ENCODE peak calls at places on chromosomes 13 and 19, in seven cellular contexts. K is stomach, W is transverse colon, D is esophagus muscularis mucosa, H is H1, O is sigmoid colon, Z is K562. C is an unnamed sample. For H3K36me3, the result is how much of the 10 kb centered on the place peaks cover.

GRCh38 chr13:20073775-20074174 is 87.1 kb downstream of the GJA3 start:
- DNase-seq in Z (no peak), K (no peak), W (no peak), H (no peak), D (no peak), O (no peak), C (no peak)

GRCh38 chr13:51589793-51590192 is 5.5 kb downstream of the WDFY2 start:
- DNase-seq in W (no peak), O (no peak), H (no peak), D (no peak), K (no peak), Z (no peak), C (no peak)

GRCh38 chr13:63408227-63409202 is 1992.9 kb upstream of the PCDH20 start:
- DNase-seq in D (no peak), K (no peak), Z (no peak), H (no peak), O (no peak), W (no peak), C (no peak)

GRCh38 chr19:5719274-5719960 is 529 bp downstream of the LONP1 start:
- DNase-seq in H (no peak), O (no peak), K (no peak), D (no peak), W (no peak), Z (peak), C (no peak)

GRCh38 chr13:46640843-46641242 is 87.9 kb downstream of the LRCH1 start:
- DNase-seq in D (no peak), K (no peak), O (no peak), H (no peak), Z (no peak), W (no peak), C (no peak)

GRCh38 chr19:38024991-38025716 is 118.1 kb downstream of the SIPA1L3 start:
- DNase-seq in K (no peak), W (no peak), H (no peak), D (no peak), O (no peak), Z (peak), C (no peak)

GRCh38 chr13:65445340-65445739 is 1784.8 kb downstream of the PCDH9 start:
- DNase-seq in K (no peak), D (no peak), W (no peak), Z (no peak), O (no peak), H (no peak), C (no peak)

GRCh38 chr19:33193864-33194362 is at the start of gene LRP3:
- DNase-seq in H (no peak), W (peak), Z (peak), K (peak), O (no peak), D (no peak), C (no peak)

GRCh38 chr19:57558525-57558924 is 1.1 kb downstream of the ZNF550 start:
- DNase-seq in O (no peak), D (no peak), W (no peak), K (no peak), H (no peak), Z (no peak), C (no peak)

GRCh38 chr13:65856464-65856863 is 1373.7 kb downstream of the PCDH9 start:
- DNase-seq in H (no peak), W (no peak), D (no peak), O (no peak), K (no peak), Z (no peak), C (no peak)

GRCh38 chr13:106796280-106797047 is 228.5 kb upstream of the ARGLU1 start:
- DNase-seq in W (no peak), Z (no peak), O (no peak), D (no peak), K (no peak), H (peak), C (no peak)

GRCh38 chr13:110030394-110030928 is 244.1 kb upstream of the IRS2 start:
- DNase-seq in O (no peak), Z (no peak), W (no peak), K (no peak), D (no peak), H (no peak), C (no peak)

GRCh38 chr19:37333457-37333856 is 37.4 kb upstream of the ZNF527 start:
- DNase-seq in W (no peak), H (no peak), O (no peak), Z (no peak), D (no peak), K (no peak), C (no peak)

GRCh38 chr13:40315416-40316064 is 350.9 kb downstream of the FOXO1 start:
- DNase-seq in D (peak), K (no peak), W (no peak), Z (no peak), H (no peak), O (no peak), C (no peak)

GRCh38 chr13:97267418-97268059 is 45.4 kb downstream of the MBNL2 start:
- DNase-seq in H (peak), Z (no peak), K (no peak), O (no peak), W (no peak), D (no peak), C (no peak)

GRCh38 chr13:35840991-35841604 is 290.1 kb downstream of the DCLK1 start:
- DNase-seq in W (no peak), K (no peak), Z (no peak), D (no peak), O (no peak), H (no peak), C (no peak)

GRCh38 chr13:113491418-113491883 is 940 bp upstream of the DCUN1D2 start:
- DNase-seq in Z (peak), K (peak), D (no peak), O (no peak), W (peak), H (no peak), C (no peak)

GRCh38 chr19:5539431-5539833 is 28.3 kb downstream of the TINCR start:
- DNase-seq in H (no peak), Z (no peak), D (no peak), O (no peak), K (no peak), W (no peak), C (no peak)

GRCh38 chr19:19372656-19373416 is 32.6 kb upstream of the GATAD2A start:
- DNase-seq in K (peak), D (no peak), Z (peak), O (peak), W (peak), H (no peak), C (no peak)

GRCh38 chr19:38812004-38812840 is 523 bp downstream of the LGALS4 start:
- DNase-seq in H (no peak), W (no peak), O (no peak), D (no peak), K (no peak), Z (no peak), C (no peak)

GRCh38 chr19:38001158-38001781 is 94.3 kb downstream of the SIPA1L3 start:
- DNase-seq in H (no peak), K (no peak), W (no peak), O (no peak), Z (no peak), D (no peak), C (no peak)

GRCh38 chr13:105050696-105051095 is 1484.8 kb downstream of the EFNB2 start:
- DNase-seq in H (no peak), Z (no peak), O (no peak), D (no peak), W (no peak), K (no peak), C (no peak)

GRCh38 chr19:4425531-4425930 is 23.1 kb downstream of the CHAF1A start:
- DNase-seq in O (no peak), D (no peak), W (no peak), K (no peak), Z (no peak), H (no peak), C (no peak)

GRCh38 chr13:105395041-105395440 is 1140.4 kb downstream of the EFNB2 start:
- DNase-seq in H (no peak), W (no peak), Z (no peak), O (no peak), K (no peak), D (no peak), C (no peak)

GRCh38 chr13:74325106-74325505 is 190.9 kb upstream of the KLF12 start:
- DNase-seq in K (no peak), H (no peak), D (no peak), W (no peak), O (peak), Z (no peak), C (no peak)

GRCh38 chr13:44365008-44365407 is 8.6 kb upstream of the SERP2 start:
- DNase-seq in K (no peak), O (no peak), W (no peak), Z (no peak), H (no peak), D (no peak), C (no peak)

GRCh38 chr13:75537401-75538365 is at the start of gene COMMD6:
- DNase-seq in O (peak), W (peak), K (peak), H (peak), D (peak), Z (peak), C (peak)

GRCh38 chr13:37046062-37046461 is 13.4 kb downstream of the SUPT20H start:
- DNase-seq in Z (no peak), W (no peak), K (no peak), H (no peak), O (no peak), D (no peak), C (no peak)

GRCh38 chr13:37047032-37047431 is 12.5 kb downstream of the SUPT20H start:
- DNase-seq in D (no peak), K (no peak), H (no peak), W (no peak), O (no peak), Z (no peak), C (no peak)

GRCh38 chr13:37047846-37048245 is 11.6 kb downstream of the SUPT20H start:
- DNase-seq in K (no peak), Z (no peak), D (no peak), O (no peak), H (no peak), W (no peak), C (no peak)

DNA sequence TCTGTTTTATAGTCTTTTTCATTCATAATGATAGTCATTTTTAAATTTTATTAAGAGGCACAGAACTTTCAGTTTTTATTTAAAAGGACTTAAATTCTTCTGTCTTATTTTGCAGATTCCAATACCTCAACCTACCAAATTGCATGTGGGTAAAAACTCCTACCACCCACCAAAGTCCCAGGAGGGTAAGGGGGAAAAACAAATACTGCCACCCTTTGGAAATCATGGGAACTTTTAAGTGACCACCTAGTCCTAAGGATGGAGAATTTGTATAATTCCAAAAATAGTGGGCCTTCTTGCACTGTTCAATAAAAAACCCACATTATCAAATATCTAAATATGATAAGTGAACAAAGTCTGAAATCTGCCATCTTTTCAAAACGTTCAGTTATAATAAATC is 9.7 kb downstream of the SUPT20H start:
- DNase-seq in W (no peak), K (no peak), Z (no peak), O (no peak), D (no peak), H (no peak), C (no peak)
- H3K36me3 ChIP-seq in W (under half), K (under half), Z (under half), O (under half), D (under half), H (under half), C (under half)

DNA sequence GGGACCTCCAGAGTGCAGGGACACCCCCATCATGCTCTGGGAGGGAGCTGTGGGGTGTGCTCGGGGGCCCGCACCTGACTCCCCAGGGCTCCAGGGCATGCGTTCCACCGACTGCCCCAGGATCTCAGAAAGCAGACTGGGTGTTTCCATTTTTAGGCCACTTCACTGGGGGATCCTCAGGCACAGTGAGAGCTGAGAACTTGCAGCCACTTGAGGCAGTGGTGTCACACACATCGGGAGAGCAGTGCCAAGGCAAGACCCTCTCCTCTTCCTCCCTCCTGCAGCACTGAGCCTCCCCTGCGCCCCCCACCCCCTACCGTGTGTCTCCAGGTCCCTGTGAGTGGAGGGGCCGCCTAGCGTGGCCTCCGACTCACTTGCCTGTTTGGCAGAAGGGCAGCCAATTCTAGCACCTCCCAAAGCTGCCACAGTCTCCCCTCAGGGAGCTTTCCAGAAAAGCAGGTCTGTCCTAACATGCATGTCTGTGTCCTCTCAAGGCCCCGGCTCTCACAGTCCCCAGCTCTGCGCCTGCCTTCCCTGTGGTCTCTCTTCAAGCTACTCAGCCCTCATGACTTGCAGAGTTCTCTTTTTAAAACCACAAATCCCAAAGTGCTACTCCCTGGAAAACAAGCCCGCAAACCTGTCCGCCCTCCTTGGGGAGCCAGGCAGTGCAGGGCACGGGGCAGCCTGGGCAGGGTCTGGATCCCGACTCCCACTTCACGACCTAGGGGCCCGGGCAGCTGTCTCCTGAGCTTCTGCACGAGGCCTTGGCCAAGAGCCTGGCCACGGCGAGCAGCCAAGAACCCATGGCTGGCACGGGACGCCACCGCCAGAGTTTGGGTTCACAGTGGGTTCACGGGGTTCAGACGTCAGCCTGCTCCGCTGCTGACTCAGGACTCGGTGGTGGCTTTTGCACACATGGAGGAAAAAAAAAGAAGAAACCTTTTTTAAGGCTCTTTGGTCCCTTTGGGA is 94.1 kb downstream of the STK24 start:
- DNase-seq in H (no peak), D (no peak), O (peak), K (peak), Z (no peak), W (peak), C (peak)
- TF ChIP-seq POLR2AphosphoS5 in H (no peak), D (peak), O (peak), K (peak), Z (no peak), W (peak), C (no peak)

DNA sequence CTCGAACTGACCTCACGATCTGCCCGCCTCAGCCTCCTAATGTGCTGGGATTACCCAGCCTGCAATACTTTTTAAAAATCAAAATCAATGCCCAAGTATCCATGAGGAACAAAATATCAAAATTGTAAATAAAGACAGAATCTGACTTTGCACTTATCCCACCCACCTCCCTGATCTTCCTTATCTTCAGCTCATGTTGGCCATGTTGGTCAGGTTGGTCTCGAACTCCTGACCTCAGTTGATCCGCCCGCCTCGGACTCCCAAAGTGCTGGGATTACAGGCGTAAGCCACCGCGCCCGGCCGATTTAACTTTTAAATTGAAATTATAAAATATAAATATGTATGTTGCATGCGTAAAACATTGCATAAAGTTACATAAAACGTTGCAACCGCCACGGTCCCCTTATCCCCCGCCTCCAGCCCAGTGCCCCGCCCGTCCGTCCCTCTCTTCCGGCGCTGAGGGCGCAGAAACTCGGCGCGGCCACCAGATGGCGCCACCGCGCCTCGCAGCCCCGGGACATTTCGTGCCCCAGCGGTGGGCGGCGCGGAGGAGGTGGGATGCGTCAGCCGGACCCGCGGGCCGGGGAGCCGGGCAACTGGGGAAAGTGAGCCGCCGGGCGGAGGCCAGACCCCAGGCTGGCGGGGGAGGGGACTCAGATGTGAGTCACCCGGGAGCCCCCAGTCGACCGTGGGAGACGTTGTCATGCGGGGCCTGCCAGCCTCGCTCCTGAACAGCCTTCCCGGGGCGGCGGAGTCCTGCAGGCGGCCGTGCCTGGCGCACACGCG is 1.5 kb upstream of the GADD45B start:
- DNase-seq in H (no peak), O (peak), D (peak), W (peak), Z (peak), K (peak), C (peak)
- TF ChIP-seq EP300 in H (no peak), O (no peak), D (peak), W (peak), Z (peak), K (no peak), C (no peak)

GRCh38 chr13:102993348-102993747 is 72.9 kb downstream of the SLC10A2 start:
- DNase-seq in Z (no peak), H (no peak), K (no peak), D (no peak), W (no peak), O (no peak), C (no peak)
- H3K36me3 ChIP-seq in Z (under half), H (under half), K (under half), D (under half), W (under half), O (under half), C (under half)

DNA sequence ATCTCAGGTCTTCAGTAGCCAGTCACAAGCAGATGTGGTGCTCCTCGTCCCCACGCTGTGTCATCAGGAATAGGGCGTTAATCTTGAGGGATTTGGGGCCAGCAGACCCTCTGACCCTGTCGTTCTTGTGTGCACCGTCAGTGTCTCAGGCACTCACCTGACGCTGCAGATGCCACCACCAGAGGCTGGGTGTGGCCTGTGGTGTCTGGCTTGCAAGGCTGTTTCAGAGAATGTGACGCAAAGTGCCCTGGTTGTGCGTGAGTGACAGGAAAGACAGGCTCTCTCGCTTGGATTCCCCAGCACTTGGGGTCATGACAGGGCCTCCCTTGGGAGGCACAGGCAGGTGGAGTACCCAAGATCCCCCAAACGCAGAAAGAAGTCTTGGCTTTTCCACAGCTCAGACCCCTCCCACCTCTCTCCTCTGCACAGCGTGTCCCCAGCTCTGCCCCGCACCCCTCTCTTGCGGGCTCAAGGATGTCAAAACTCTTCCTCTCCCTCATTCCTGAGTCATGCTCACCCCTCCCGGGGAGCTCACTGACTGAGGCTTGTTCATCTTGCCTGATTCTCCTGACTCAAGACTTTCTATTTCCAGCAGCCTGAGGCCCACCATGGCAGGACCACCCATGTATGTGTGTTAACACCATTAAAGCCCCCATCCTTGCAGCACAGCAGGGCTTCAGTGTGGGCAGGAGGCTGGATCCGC is 21.0 kb downstream of the DHX34 start:
- DNase-seq in K (no peak), D (no peak), H (no peak), O (no peak), W (no peak), Z (no peak), C (no peak)
- TF ChIP-seq POLR2AphosphoS5 in K (no peak), D (no peak), H (no peak), O (no peak), W (no peak), Z (no peak), C (no peak)

GRCh38 chr19:29431332-29431731 is 94.5 kb upstream of the VSTM2B start:
- DNase-seq in H (no peak), W (no peak), O (no peak), K (no peak), D (no peak), Z (no peak), C (no peak)
- TF ChIP-seq EP300 in H (no peak), W (no peak), O (no peak), K (no peak), D (no peak), Z (no peak), C (no peak)

GRCh38 chr19:48196933-48197665 is 26.6 kb downstream of the ZSWIM9 start:
- DNase-seq in W (no peak), H (no peak), O (no peak), Z (peak), K (no peak), D (no peak), C (no peak)

GRCh38 chr19:48195106-48195830 is 24.8 kb downstream of the ZSWIM9 start:
- DNase-seq in Z (no peak), W (no peak), O (no peak), K (no peak), H (no peak), D (no peak), C (no peak)

GRCh38 chr19:48192750-48193149 is 22.3 kb downstream of the ZSWIM9 start:
- DNase-seq in H (no peak), W (no peak), O (no peak), Z (no peak), D (no peak), K (no peak), C (no peak)

GRCh38 chr19:48194041-48194871 is 23.8 kb downstream of the ZSWIM9 start:
- DNase-seq in W (no peak), Z (peak), O (no peak), D (no peak), H (no peak), K (no peak), C (peak)

DNA sequence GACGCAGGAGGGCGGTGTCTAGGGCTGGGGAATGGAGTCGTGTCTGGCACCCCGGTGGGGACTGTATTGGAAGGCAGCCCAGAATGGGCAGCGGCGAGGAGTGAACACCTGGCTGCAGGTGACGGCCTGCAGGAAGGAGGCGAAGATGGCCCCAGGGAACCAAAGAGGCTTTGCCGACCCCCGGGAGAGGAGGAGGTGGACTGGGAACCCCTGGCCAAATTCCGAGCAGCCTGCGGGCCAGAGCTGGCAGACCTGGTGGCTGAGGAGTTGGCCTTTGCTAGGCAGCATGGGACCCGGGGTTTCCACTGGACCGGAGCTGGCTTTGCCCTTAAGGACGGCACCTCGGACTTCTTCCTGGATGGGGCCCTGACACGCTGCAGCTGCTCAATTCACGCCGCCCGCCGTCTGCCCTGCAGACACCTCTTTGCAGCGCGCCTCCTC is 25.9 kb downstream of the ZSWIM9 start:
- DNase-seq in Z (no peak), D (no peak), K (no peak), H (no peak), O (no peak), W (no peak), C (no peak)
- H3K36me3 ChIP-seq in Z (under half), D (under half), K (under half), H (under half), O (under half), W (under half), C (under half)

C was measured in suprapubic skin.